ENCODE peak calls at places on chromosomes 13 and 19, in nine cellular contexts. J is suprapubic skin, M is stomach, K is upper lobe of left lung, F is vagina, G is breast epithelium, Y is K562, L is HCT116, I is H1. A is an unnamed sample.
A peak's percentile ranks its signal among the peaks of the same experiment; 100 is the strongest.

GRCh38 chr13:75486146-75486545 is 4.2 kb upstream of the TBC1D4 start:
- DNase-seq in J (no peak), M (no peak), K (no peak), F (no peak), G (no peak), Y (no peak), L (no peak), I (no peak), A (no peak)

GRCh38 chr13:110027470-110028240 is 241.3 kb upstream of the IRS2 start:
- DNase-seq in J (no peak), M (no peak), K (no peak), F (no peak), G (no peak), Y (no peak), L (no peak), I (no peak), A (no peak)

GRCh38 chr13:42102961-42103688 is 54.7 kb downstream of the DGKH start:
- DNase-seq in J (no peak), M (no peak), K (no peak), F (no peak), G (no peak), Y (no peak), L (no peak), I (no peak), A (no peak)

GRCh38 chr13:42971670-42972355 is 20.2 kb downstream of the EPSTI1 start:
- DNase-seq in J (no peak), M (no peak), K (no peak), F (no peak), G (no peak), Y (no peak), L (no peak), I (no peak), A (peak; percentile 39)

GRCh38 chr13:98847780-98848179 is 95.3 kb upstream of the SLC15A1 start:
- DNase-seq in J (no peak), M (no peak), K (no peak), F (no peak), G (no peak), Y (peak; percentile 34), L (no peak), I (no peak), A (no peak)

GRCh38 chr19:11382898-11383705 is 1.0 kb downstream of the EPOR start:
- DNase-seq in J (peak; percentile 75), M (peak; percentile 71), K (peak; percentile 92), F (no peak), G (no peak), Y (peak; percentile 88), L (peak; percentile 60), I (no peak), A (no peak)

GRCh38 chr19:1501200-1501595 is 10.2 kb downstream of the REEP6 start:
- DNase-seq in J (peak; percentile 57), M (no peak), K (peak; percentile 10), F (no peak), G (peak; percentile 90), Y (no peak), L (no peak), I (no peak), A (no peak)

GRCh38 chr13:91045351-91046034 is 302.0 kb upstream of the MIR17HG start:
- DNase-seq in J (no peak), M (no peak), K (no peak), F (no peak), G (no peak), Y (no peak), L (peak; percentile 12), I (no peak), A (no peak)

GRCh38 chr13:66849706-66850105 is 380.4 kb downstream of the PCDH9 start:
- DNase-seq in J (no peak), M (no peak), K (no peak), F (no peak), G (no peak), Y (no peak), L (no peak), I (no peak), A (no peak)

GRCh38 chr19:44025217-44025936 is at the start of gene ZNF222:
- DNase-seq in J (peak; percentile 81), M (peak; percentile 83), K (peak; percentile 57), F (no peak), G (peak; percentile 67), Y (peak; percentile 77), L (peak; percentile 73), I (peak; percentile 25), A (peak; percentile 95)
- TF ChIP-seq POLR2A in J (no peak), M (no peak), K (no peak), F (no peak), G (no peak), Y (peak; percentile 72), L (no peak), I (peak; percentile 67), A (no peak)

DNA sequence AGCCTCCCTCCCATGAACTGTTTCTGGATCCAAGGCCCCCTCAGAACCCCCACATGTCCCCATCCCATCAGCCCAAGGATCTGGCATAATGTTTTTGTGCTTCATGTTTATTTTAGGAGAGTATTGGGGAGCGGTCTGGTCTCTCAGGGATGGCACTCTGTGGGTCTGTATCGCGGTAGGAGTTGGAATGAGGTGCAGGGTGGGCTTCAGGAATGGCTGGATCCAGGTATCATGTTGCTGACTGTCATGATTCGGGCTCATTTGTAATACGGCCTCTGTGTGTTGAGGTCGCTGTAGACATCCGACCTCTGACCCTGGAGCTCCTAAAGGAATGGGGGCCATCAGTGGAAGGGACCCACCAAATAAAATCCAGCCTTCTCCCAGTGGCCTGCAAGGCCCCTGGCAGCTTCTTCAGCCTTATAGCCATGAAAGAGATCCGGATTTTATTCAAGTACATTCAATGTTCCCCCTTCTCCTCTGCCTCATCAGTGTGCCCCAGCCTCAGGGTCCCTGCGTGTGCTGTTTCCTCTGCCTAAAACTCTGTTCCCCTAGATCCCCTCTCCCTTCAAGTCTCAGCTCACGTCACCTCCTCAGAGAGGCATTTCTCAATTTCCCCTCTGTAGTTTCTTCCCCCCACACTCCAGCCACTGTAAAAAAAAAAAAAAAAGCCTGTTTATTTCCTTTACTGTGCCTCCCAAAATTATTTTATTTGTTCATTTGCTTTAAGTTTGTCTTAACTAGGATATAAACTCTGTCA is 2.2 kb downstream of the HCST start:
- DNase-seq in J (no peak), M (no peak), K (no peak), F (no peak), G (no peak), Y (no peak), L (no peak), I (no peak), A (no peak)
- TF ChIP-seq POLR2AphosphoS5 in J (no peak), M (no peak), K (no peak), F (no peak), G (no peak), Y (no peak), L (no peak), I (no peak), A (no peak)

GRCh38 chr19:49579947-49580263 is 451 bp downstream of the NOSIP start:
- DNase-seq in J (no peak), M (no peak), K (no peak), F (no peak), G (no peak), Y (peak; percentile 15), L (no peak), I (no peak), A (no peak)

GRCh38 chr19:49579193-49579592 is 1.2 kb downstream of the NOSIP start:
- DNase-seq in J (no peak), M (no peak), K (no peak), F (no peak), G (no peak), Y (no peak), L (no peak), I (no peak), A (no peak)

GRCh38 chr19:49580264-49581006 is at the start of gene NOSIP:
- DNase-seq in J (peak; percentile 97), M (peak; percentile 97), K (peak; percentile 86), F (peak; percentile 95), G (peak; percentile 97), Y (peak; percentile 90), L (peak; percentile 95), I (peak; percentile 89), A (peak; percentile 99)

GRCh38 chr19:49583239-49583638 is 2.1 kb downstream of the PRRG2 start:
- DNase-seq in J (no peak), M (no peak), K (no peak), F (no peak), G (no peak), Y (no peak), L (no peak), I (no peak), A (no peak)

DNA sequence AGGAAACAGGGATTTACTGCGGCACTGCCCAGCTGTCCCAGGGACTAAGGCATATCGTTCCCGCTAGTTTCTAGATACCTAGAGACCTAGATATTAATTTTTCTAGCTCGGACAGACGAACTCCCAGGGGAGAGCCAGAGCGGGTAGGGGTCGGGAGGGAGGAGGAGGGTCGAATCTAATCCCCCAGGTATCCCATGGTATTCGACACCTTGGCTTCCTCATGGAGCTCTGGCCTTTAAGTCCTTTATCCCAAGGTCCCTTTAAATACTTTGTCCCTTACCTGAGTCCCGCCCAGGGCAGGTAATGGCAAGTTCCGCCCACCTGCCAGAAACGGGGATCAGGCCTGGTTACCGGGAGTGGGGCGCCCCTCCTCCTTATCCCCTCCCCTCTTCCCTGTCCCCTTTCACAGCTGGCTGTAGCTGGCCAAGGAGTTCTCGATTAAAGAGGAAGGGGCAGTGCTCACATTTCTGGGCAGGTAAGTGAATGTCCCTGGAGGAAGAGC is at the start of gene PRRG2:
- DNase-seq in J (peak; percentile 70), M (peak; percentile 73), K (no peak), F (no peak), G (no peak), Y (peak; percentile 15), L (peak; percentile 62), I (no peak), A (no peak)
- TF ChIP-seq POLR2A in J (no peak), M (no peak), K (no peak), F (no peak), G (no peak), Y (no peak), L (no peak), I (no peak), A (no peak)

GRCh38 chr19:38713865-38714264 is 30.4 kb downstream of the CAPN12 start:
- DNase-seq in J (no peak), M (no peak), K (no peak), F (no peak), G (no peak), Y (no peak), L (no peak), I (no peak), A (no peak)

GRCh38 chr19:38712161-38712748 is 32.0 kb downstream of the CAPN12 start:
- DNase-seq in J (no peak), M (no peak), K (no peak), F (no peak), G (no peak), Y (no peak), L (no peak), I (no peak), A (no peak)

GRCh38 chr19:38714354-38714778 is 29.9 kb downstream of the CAPN12 start:
- DNase-seq in J (no peak), M (peak; percentile 83), K (no peak), F (no peak), G (no peak), Y (no peak), L (no peak), I (no peak), A (no peak)

GRCh38 chr19:38711726-38712153 is 32.5 kb downstream of the CAPN12 start:
- DNase-seq in J (no peak), M (no peak), K (peak; percentile 81), F (no peak), G (no peak), Y (no peak), L (no peak), I (no peak), A (no peak)

DNA sequence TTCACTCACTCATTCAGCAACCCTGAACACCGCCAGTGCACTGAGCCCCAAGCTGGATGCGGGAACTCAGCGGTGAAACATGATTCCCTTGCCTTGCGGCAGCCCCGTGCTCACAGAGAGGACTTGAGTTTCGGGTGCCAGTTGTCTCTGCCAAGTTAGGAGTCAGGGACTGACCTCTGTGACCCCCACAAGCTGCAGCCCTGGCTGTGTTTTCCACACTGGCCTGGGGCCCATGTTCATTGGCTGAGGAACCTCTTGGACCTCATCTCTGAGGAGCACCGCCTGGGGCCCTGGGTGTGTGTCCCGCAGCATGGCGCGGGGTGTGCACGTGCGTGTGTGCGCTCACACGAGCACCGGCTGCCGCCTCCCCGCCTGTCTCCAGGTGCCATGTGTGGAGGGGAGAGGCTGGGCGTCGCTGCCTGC is 31.0 kb downstream of the CAPN12 start:
- DNase-seq in J (no peak), M (peak; percentile 87), K (peak; percentile 75), F (no peak), G (no peak), Y (no peak), L (no peak), I (no peak), A (no peak)
- TF ChIP-seq POLR2AphosphoS5 in J (no peak), M (peak; percentile 58), K (no peak), F (peak; percentile 74), G (peak; percentile 59), Y (no peak), L (peak; percentile 3), I (no peak), A (peak; percentile 73)